ENCODE peak calls at places on chromosomes 12 and 14, in seven cellular contexts. One of them, this sample, is unnamed. For H3K79me2, the result is how much of the 10 kb centered on the place peaks cover.

GRCh38 chr14:53855127-53855526 is 101.5 kb downstream of the BMP4 start:
- DNase-seq in PC-3: peak
- DNase-seq in neural progenitor cell: no peak
- DNase-seq in fibroblast of lung: no peak
- DNase-seq in endothelial cell of umbilical vein: no peak
- DNase-seq in HCT116: no peak
- DNase-seq in hepatocyte: peak
- DNase-seq in this sample: no peak

GRCh38 chr12:89883630-89884364 is 175.2 kb upstream of the ATP2B1 start:
- DNase-seq in PC-3: no peak
- DNase-seq in neural progenitor cell: peak
- DNase-seq in fibroblast of lung: no peak
- DNase-seq in endothelial cell of umbilical vein: peak
- DNase-seq in HCT116: no peak
- DNase-seq in hepatocyte: no peak
- DNase-seq in this sample: no peak

GRCh38 chr12:92299744-92300143 is 154.1 kb upstream of the BTG1 start:
- DNase-seq in PC-3: no peak
- DNase-seq in neural progenitor cell: no peak
- DNase-seq in fibroblast of lung: no peak
- DNase-seq in endothelial cell of umbilical vein: no peak
- DNase-seq in HCT116: no peak
- DNase-seq in hepatocyte: no peak
- DNase-seq in this sample: no peak

GRCh38 chr14:39603942-39604341 is 171.7 kb upstream of the FBXO33 start:
- DNase-seq in PC-3: no peak
- DNase-seq in neural progenitor cell: no peak
- DNase-seq in fibroblast of lung: no peak
- DNase-seq in endothelial cell of umbilical vein: no peak
- DNase-seq in HCT116: no peak
- DNase-seq in hepatocyte: no peak
- DNase-seq in this sample: no peak

GRCh38 chr12:31845613-31846321 is 113.4 kb upstream of the RESF1 start:
- DNase-seq in PC-3: no peak
- DNase-seq in neural progenitor cell: no peak
- DNase-seq in fibroblast of lung: no peak
- DNase-seq in endothelial cell of umbilical vein: no peak
- DNase-seq in HCT116: no peak
- DNase-seq in hepatocyte: peak
- DNase-seq in this sample: no peak

GRCh38 chr12:72747460-72747859 is 475.3 kb downstream of the TRHDE start:
- DNase-seq in PC-3: peak
- DNase-seq in neural progenitor cell: no peak
- DNase-seq in fibroblast of lung: no peak
- DNase-seq in endothelial cell of umbilical vein: peak
- DNase-seq in HCT116: no peak
- DNase-seq in hepatocyte: peak
- DNase-seq in this sample: no peak

GRCh38 chr14:95098984-95099599 is 58.2 kb downstream of the DICER1 start:
- DNase-seq in PC-3: peak
- DNase-seq in neural progenitor cell: peak
- DNase-seq in fibroblast of lung: peak
- DNase-seq in endothelial cell of umbilical vein: peak
- DNase-seq in HCT116: peak
- DNase-seq in hepatocyte: peak
- DNase-seq in this sample: peak

GRCh38 chr14:100762089-100762515 is 35.4 kb downstream of the DLK1 start:
- DNase-seq in PC-3: peak
- DNase-seq in neural progenitor cell: no peak
- DNase-seq in fibroblast of lung: peak
- DNase-seq in endothelial cell of umbilical vein: no peak
- DNase-seq in HCT116: no peak
- DNase-seq in hepatocyte: no peak
- DNase-seq in this sample: no peak

GRCh38 chr12:67456281-67456918 is 187.2 kb downstream of the CAND1 start:
- DNase-seq in PC-3: peak
- DNase-seq in neural progenitor cell: peak
- DNase-seq in fibroblast of lung: peak
- DNase-seq in endothelial cell of umbilical vein: no peak
- DNase-seq in HCT116: no peak
- DNase-seq in hepatocyte: peak
- DNase-seq in this sample: peak

GRCh38 chr12:102659200-102659911 is 179.0 kb upstream of the IGF1 start:
- DNase-seq in PC-3: no peak
- DNase-seq in neural progenitor cell: no peak
- DNase-seq in fibroblast of lung: no peak
- DNase-seq in endothelial cell of umbilical vein: no peak
- DNase-seq in HCT116: no peak
- DNase-seq in hepatocyte: no peak
- DNase-seq in this sample: no peak

GRCh38 chr12:5051913-5052312 is 8.2 kb downstream of the KCNA5 start:
- DNase-seq in PC-3: no peak
- DNase-seq in neural progenitor cell: no peak
- DNase-seq in fibroblast of lung: no peak
- DNase-seq in endothelial cell of umbilical vein: no peak
- DNase-seq in HCT116: no peak
- DNase-seq in hepatocyte: no peak
- DNase-seq in this sample: no peak

GRCh38 chr14:103629503-103630121 is 601 bp downstream of the KLC1 start:
- DNase-seq in PC-3: peak
- DNase-seq in neural progenitor cell: peak
- DNase-seq in fibroblast of lung: no peak
- DNase-seq in endothelial cell of umbilical vein: no peak
- DNase-seq in HCT116: no peak
- DNase-seq in hepatocyte: peak
- DNase-seq in this sample: no peak

GRCh38 chr14:79510659-79511058 is 700.6 kb downstream of the DIO2 start:
- DNase-seq in PC-3: peak
- DNase-seq in neural progenitor cell: no peak
- DNase-seq in fibroblast of lung: peak
- DNase-seq in endothelial cell of umbilical vein: no peak
- DNase-seq in HCT116: no peak
- DNase-seq in hepatocyte: no peak
- DNase-seq in this sample: peak

GRCh38 chr12:52186135-52186840 is 5.5 kb downstream of the KRT80 start:
- DNase-seq in PC-3: peak
- DNase-seq in neural progenitor cell: no peak
- DNase-seq in fibroblast of lung: peak
- DNase-seq in endothelial cell of umbilical vein: peak
- DNase-seq in HCT116: no peak
- DNase-seq in hepatocyte: peak
- DNase-seq in this sample: no peak

GRCh38 chr12:182381-182883 is 31.5 kb downstream of the SLC6A12 start:
- DNase-seq in PC-3: peak
- DNase-seq in neural progenitor cell: no peak
- DNase-seq in fibroblast of lung: peak
- DNase-seq in endothelial cell of umbilical vein: no peak
- DNase-seq in HCT116: no peak
- DNase-seq in hepatocyte: no peak
- DNase-seq in this sample: no peak

GRCh38 chr12:116861331-116861730 is 19.9 kb downstream of the HRK start:
- DNase-seq in PC-3: peak
- DNase-seq in neural progenitor cell: peak
- DNase-seq in fibroblast of lung: peak
- DNase-seq in endothelial cell of umbilical vein: no peak
- DNase-seq in HCT116: no peak
- DNase-seq in hepatocyte: peak
- DNase-seq in this sample: no peak

GRCh38 chr12:14393736-14394135 is 28.3 kb downstream of the ATF7IP start:
- DNase-seq in PC-3: no peak
- DNase-seq in neural progenitor cell: no peak
- DNase-seq in fibroblast of lung: no peak
- DNase-seq in endothelial cell of umbilical vein: peak
- DNase-seq in HCT116: no peak
- DNase-seq in hepatocyte: no peak
- DNase-seq in this sample: no peak

GRCh38 chr14:24056800-24057184 is 5.0 kb downstream of the CARMIL3 start:
- DNase-seq in PC-3: peak
- DNase-seq in neural progenitor cell: no peak
- DNase-seq in fibroblast of lung: no peak
- DNase-seq in endothelial cell of umbilical vein: no peak
- DNase-seq in HCT116: no peak
- DNase-seq in hepatocyte: no peak
- DNase-seq in this sample: no peak

GRCh38 chr14:34078117-34078743 is 127.4 kb upstream of the EGLN3 start:
- DNase-seq in PC-3: peak
- DNase-seq in neural progenitor cell: no peak
- DNase-seq in fibroblast of lung: no peak
- DNase-seq in endothelial cell of umbilical vein: no peak
- DNase-seq in HCT116: no peak
- DNase-seq in hepatocyte: peak
- DNase-seq in this sample: no peak

GRCh38 chr12:126389215-126389841 is 1324.1 kb downstream of the AACS start:
- DNase-seq in PC-3: no peak
- DNase-seq in neural progenitor cell: no peak
- DNase-seq in fibroblast of lung: peak
- DNase-seq in endothelial cell of umbilical vein: no peak
- DNase-seq in HCT116: no peak
- DNase-seq in hepatocyte: peak
- DNase-seq in this sample: no peak

GRCh38 chr14:34781242-34781641 is 66.8 kb upstream of the CFL2 start:
- DNase-seq in PC-3: peak
- DNase-seq in neural progenitor cell: no peak
- DNase-seq in fibroblast of lung: peak
- DNase-seq in endothelial cell of umbilical vein: peak
- DNase-seq in HCT116: no peak
- DNase-seq in hepatocyte: no peak
- DNase-seq in this sample: peak

GRCh38 chr14:24066490-24067132 is 4.8 kb upstream of the CPNE6 start:
- DNase-seq in PC-3: no peak
- DNase-seq in neural progenitor cell: no peak
- DNase-seq in fibroblast of lung: no peak
- DNase-seq in endothelial cell of umbilical vein: no peak
- DNase-seq in HCT116: no peak
- DNase-seq in hepatocyte: no peak
- DNase-seq in this sample: no peak

GRCh38 chr14:76584271-76584702 is 177.0 kb upstream of the VASH1 start:
- DNase-seq in PC-3: no peak
- DNase-seq in neural progenitor cell: no peak
- DNase-seq in fibroblast of lung: no peak
- DNase-seq in endothelial cell of umbilical vein: peak
- DNase-seq in HCT116: no peak
- DNase-seq in hepatocyte: no peak
- DNase-seq in this sample: no peak

GRCh38 chr14:74589291-74589879 is 22.7 kb downstream of the LTBP2 start:
- DNase-seq in PC-3: no peak
- DNase-seq in neural progenitor cell: no peak
- DNase-seq in fibroblast of lung: no peak
- DNase-seq in endothelial cell of umbilical vein: no peak
- DNase-seq in HCT116: no peak
- DNase-seq in hepatocyte: no peak
- DNase-seq in this sample: no peak

GRCh38 chr14:74592476-74593191 is 19.4 kb downstream of the LTBP2 start:
- DNase-seq in PC-3: no peak
- DNase-seq in neural progenitor cell: no peak
- DNase-seq in fibroblast of lung: no peak
- DNase-seq in endothelial cell of umbilical vein: no peak
- DNase-seq in HCT116: no peak
- DNase-seq in hepatocyte: no peak
- DNase-seq in this sample: no peak

GRCh38 chr14:74593241-74593985 is 18.6 kb downstream of the LTBP2 start:
- DNase-seq in PC-3: no peak
- DNase-seq in neural progenitor cell: no peak
- DNase-seq in fibroblast of lung: peak
- DNase-seq in endothelial cell of umbilical vein: peak
- DNase-seq in HCT116: no peak
- DNase-seq in hepatocyte: peak
- DNase-seq in this sample: no peak

GRCh38 chr14:74591899-74592298 is 20.1 kb downstream of the LTBP2 start:
- DNase-seq in PC-3: no peak
- DNase-seq in neural progenitor cell: no peak
- DNase-seq in fibroblast of lung: peak
- DNase-seq in endothelial cell of umbilical vein: no peak
- DNase-seq in HCT116: no peak
- DNase-seq in hepatocyte: no peak
- DNase-seq in this sample: no peak

DNA sequence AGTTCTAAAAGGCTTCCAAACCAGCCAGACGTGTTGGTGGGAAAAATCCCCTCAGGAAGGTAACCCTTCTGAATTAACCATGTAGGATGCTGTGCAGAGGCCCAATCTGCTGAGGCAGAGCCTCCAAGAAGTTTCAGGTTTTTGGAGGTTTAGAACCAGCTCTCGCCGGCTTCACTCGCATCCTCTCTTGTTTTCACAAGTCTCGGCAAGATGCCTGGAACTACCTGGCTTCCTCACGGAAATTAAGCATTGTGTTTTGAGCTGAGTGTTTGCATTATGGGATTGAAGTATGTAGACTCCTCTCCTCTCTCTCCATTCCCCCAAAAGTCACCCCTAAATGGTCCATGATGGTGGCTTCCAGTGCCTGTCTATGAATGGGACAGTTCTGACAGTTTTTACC is 20.6 kb downstream of the LTBP2 start:
- DNase-seq in PC-3: no peak
- DNase-seq in neural progenitor cell: no peak
- DNase-seq in fibroblast of lung: no peak
- DNase-seq in endothelial cell of umbilical vein: no peak
- DNase-seq in HCT116: no peak
- DNase-seq in hepatocyte: no peak
- DNase-seq in this sample: no peak
- H3K79me2 ChIP-seq in PC-3: under half
- H3K79me2 ChIP-seq in neural progenitor cell: under half
- H3K79me2 ChIP-seq in fibroblast of lung: half or more
- H3K79me2 ChIP-seq in endothelial cell of umbilical vein: half or more
- H3K79me2 ChIP-seq in HCT116: under half
- H3K79me2 ChIP-seq in hepatocyte: under half
- H3K79me2 ChIP-seq in this sample: under half

GRCh38 chr12:104323899-104324298 is 20.4 kb downstream of the EID3 start:
- DNase-seq in PC-3: no peak
- DNase-seq in neural progenitor cell: no peak
- DNase-seq in fibroblast of lung: no peak
- DNase-seq in endothelial cell of umbilical vein: no peak
- DNase-seq in HCT116: no peak
- DNase-seq in hepatocyte: no peak
- DNase-seq in this sample: no peak
- H3K79me2 ChIP-seq in PC-3: under half
- H3K79me2 ChIP-seq in neural progenitor cell: under half
- H3K79me2 ChIP-seq in fibroblast of lung: under half
- H3K79me2 ChIP-seq in endothelial cell of umbilical vein: half or more
- H3K79me2 ChIP-seq in HCT116: half or more
- H3K79me2 ChIP-seq in hepatocyte: under half
- H3K79me2 ChIP-seq in this sample: under half

DNA sequence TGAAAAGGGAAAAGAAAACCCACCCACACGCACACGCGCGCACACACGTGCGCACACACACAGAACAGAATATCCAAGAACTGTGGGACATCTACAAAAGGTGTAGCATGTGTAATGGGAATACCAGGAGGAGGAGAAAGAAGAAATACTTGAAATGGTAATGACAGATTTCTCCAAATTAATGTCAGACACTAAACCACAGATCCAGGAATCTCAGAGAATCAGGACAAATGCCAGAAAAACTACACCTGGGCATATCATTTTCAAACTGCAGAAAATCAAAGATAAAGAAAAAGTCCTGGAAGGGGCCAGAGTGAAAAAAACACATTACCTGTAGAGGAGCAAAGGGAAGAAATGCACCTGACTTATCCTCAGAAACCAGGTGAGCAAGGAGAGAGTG is 26.5 kb downstream of the FBXL14 start:
- DNase-seq in PC-3: no peak
- DNase-seq in neural progenitor cell: no peak
- DNase-seq in fibroblast of lung: no peak
- DNase-seq in endothelial cell of umbilical vein: no peak
- DNase-seq in HCT116: no peak
- DNase-seq in hepatocyte: no peak
- DNase-seq in this sample: no peak
- H3K79me2 ChIP-seq in PC-3: under half
- H3K79me2 ChIP-seq in neural progenitor cell: half or more
- H3K79me2 ChIP-seq in fibroblast of lung: half or more
- H3K79me2 ChIP-seq in endothelial cell of umbilical vein: under half
- H3K79me2 ChIP-seq in HCT116: under half
- H3K79me2 ChIP-seq in hepatocyte: under half
- H3K79me2 ChIP-seq in this sample: under half

GRCh38 chr14:96501383-96501745 is 818 bp upstream of the PAPOLA start:
- DNase-seq in PC-3: peak
- DNase-seq in neural progenitor cell: no peak
- DNase-seq in fibroblast of lung: no peak
- DNase-seq in endothelial cell of umbilical vein: no peak
- DNase-seq in HCT116: no peak
- DNase-seq in hepatocyte: peak
- DNase-seq in this sample: no peak
- H3K79me2 ChIP-seq in PC-3: half or more
- H3K79me2 ChIP-seq in neural progenitor cell: half or more
- H3K79me2 ChIP-seq in fibroblast of lung: under half
- H3K79me2 ChIP-seq in endothelial cell of umbilical vein: under half
- H3K79me2 ChIP-seq in HCT116: half or more
- H3K79me2 ChIP-seq in hepatocyte: under half
- H3K79me2 ChIP-seq in this sample: under half

This sample was measured in keratinocyte.